ENCODE peak calls at places on chromosome 18, in six cellular contexts. B is amygdala, R is WERI-Rb-1, F is naive B cell, M is hypothalamus, P is fibroblast of pulmonary artery. T is an unnamed sample.

GRCh38 chr18:42578781-42579180 is 536.7 kb downstream of the RIT2 start:
- DNase-seq in R (no peak), P (peak), M (no peak), B (no peak), F (no peak), T (no peak)

GRCh38 chr18:26863122-26863879 is 2.2 kb downstream of the AQP4 start:
- DNase-seq in B (peak), P (no peak), M (peak), R (peak), F (no peak), T (no peak)

GRCh38 chr18:73509460-73509859 is 638.2 kb downstream of the FBXO15 start:
- DNase-seq in R (no peak), P (peak), B (no peak), F (no peak), M (no peak), T (no peak)

GRCh38 chr18:22169889-22170420 is 566 bp downstream of the GATA6 start:
- DNase-seq in M (no peak), R (no peak), F (no peak), B (no peak), P (peak), T (no peak)

GRCh38 chr18:32767400-32767799 is 5.4 kb downstream of the KLHL14 start:
- DNase-seq in M (no peak), F (no peak), B (no peak), R (no peak), P (no peak), T (no peak)

GRCh38 chr18:31066267-31066666 is 23.7 kb upstream of the DSC3 start:
- DNase-seq in R (no peak), M (no peak), B (no peak), P (no peak), F (no peak), T (no peak)

GRCh38 chr18:9139400-9140039 is 2.9 kb downstream of the ANKRD12 start:
- DNase-seq in M (no peak), B (no peak), R (no peak), F (no peak), P (no peak), T (no peak)

GRCh38 chr18:56873441-56874140 is 222.4 kb downstream of the WDR7 start:
- DNase-seq in R (no peak), P (peak), F (no peak), B (peak), M (peak), T (no peak)

GRCh38 chr18:10936211-10937053 is 212.9 kb downstream of the PIEZO2 start:
- DNase-seq in B (no peak), M (no peak), P (peak), F (no peak), R (no peak), T (no peak)

GRCh38 chr18:78503129-78503528 is 476.5 kb upstream of the SALL3 start:
- DNase-seq in F (no peak), R (peak), B (no peak), P (no peak), M (no peak), T (no peak)

GRCh38 chr18:51128533-51128932 is 68.9 kb downstream of the MEX3C start:
- DNase-seq in P (peak), F (no peak), B (no peak), R (no peak), M (no peak), T (no peak)

GRCh38 chr18:39007523-39007922 is 1441.9 kb upstream of the CELF4 start:
- DNase-seq in R (no peak), M (no peak), F (no peak), B (no peak), P (no peak), T (no peak)

GRCh38 chr18:12960846-12961397 is 13.1 kb downstream of the SEH1L start:
- DNase-seq in M (no peak), R (no peak), P (no peak), B (no peak), F (no peak), T (no peak)

GRCh38 chr18:51107594-51108305 is 77.7 kb downstream of the SMAD4 start:
- DNase-seq in R (no peak), B (no peak), M (no peak), F (no peak), P (no peak), T (peak)

GRCh38 chr18:62131305-62131909 is 55.4 kb downstream of the PIGN start:
- DNase-seq in P (peak), M (peak), R (peak), F (peak), B (peak), T (peak)

GRCh38 chr18:56207989-56208388 is 430.4 kb downstream of the TXNL1 start:
- DNase-seq in R (no peak), M (no peak), F (peak), P (no peak), B (no peak), T (no peak)

GRCh38 chr18:11310476-11311086 is 161.2 kb upstream of the PIEZO2 start:
- DNase-seq in P (peak), B (no peak), F (no peak), M (no peak), R (peak), T (peak)

GRCh38 chr18:49161627-49162026 is 210.9 kb upstream of the SMAD7 start:
- DNase-seq in R (no peak), F (no peak), B (no peak), P (peak), M (no peak), T (no peak)

GRCh38 chr18:74492259-74492658 is 3.9 kb upstream of the CNDP2 start:
- DNase-seq in P (no peak), M (no peak), B (no peak), R (no peak), F (no peak), T (no peak)

GRCh38 chr18:13615432-13615861 is 110.9 kb downstream of the FAM210A start:
- DNase-seq in M (no peak), F (no peak), R (no peak), B (no peak), P (no peak), T (no peak)

GRCh38 chr18:47418746-47419145 is 167.3 kb upstream of the SKOR2 start:
- DNase-seq in R (no peak), P (no peak), F (no peak), M (no peak), B (no peak), T (no peak)

GRCh38 chr18:24274822-24275221 is 122.8 kb downstream of the OSBPL1A start:
- DNase-seq in F (no peak), P (no peak), B (no peak), M (no peak), R (no peak), T (no peak)

GRCh38 chr18:9237982-9238381 is 96.6 kb upstream of the TWSG1 start:
- DNase-seq in P (no peak), F (no peak), R (no peak), B (no peak), M (no peak), T (no peak)

GRCh38 chr18:505483-506122 is 5.1 kb upstream of the COLEC12 start:
- DNase-seq in M (no peak), B (no peak), R (no peak), P (no peak), F (no peak), T (no peak)

GRCh38 chr18:68448736-68449135 is 266.2 kb downstream of the TMX3 start:
- DNase-seq in B (no peak), F (no peak), P (peak), M (no peak), R (no peak), T (no peak)

GRCh38 chr18:27415495-27415894 is 230.4 kb upstream of the CHST9 start:
- DNase-seq in R (no peak), P (no peak), F (no peak), M (no peak), B (no peak), T (no peak)

GRCh38 chr18:76447268-76447890 is 47.7 kb downstream of the ZNF516 start:
- DNase-seq in R (no peak), B (no peak), P (peak), F (no peak), M (no peak), T (no peak)

GRCh38 chr18:48938827-48939367 is 11.9 kb downstream of the SMAD7 start:
- DNase-seq in F (no peak), B (no peak), P (no peak), M (no peak), R (no peak), T (no peak)

GRCh38 chr18:9055626-9056025 is 46.9 kb upstream of the NDUFV2 start:
- DNase-seq in P (peak), M (no peak), B (no peak), F (no peak), R (no peak), T (no peak)

GRCh38 chr18:43596106-43596712 is 318.9 kb upstream of the SYT4 start:
- DNase-seq in P (peak), F (no peak), M (no peak), B (no peak), R (no peak), T (no peak)

GRCh38 chr18:32980896-32981295 is 208.1 kb upstream of the KLHL14 start:
- DNase-seq in F (no peak), P (no peak), R (no peak), B (no peak), M (no peak), T (no peak)

GRCh38 chr18:79625195-79625923 is 54.2 kb upstream of the CTDP1 start:
- DNase-seq in M (no peak), R (no peak), B (no peak), F (peak), P (no peak), T (no peak)

GRCh38 chr18:51833850-51834249 is 506.1 kb upstream of the DCC start:
- DNase-seq in P (no peak), M (no peak), B (no peak), R (no peak), F (no peak), T (no peak)

GRCh38 chr18:66640431-66640830 is 36.5 kb upstream of the CDH19 start:
- DNase-seq in F (no peak), M (no peak), P (peak), R (no peak), B (no peak), T (no peak)

GRCh38 chr18:58979615-58980014 is 114.9 kb downstream of the ZNF532 start:
- DNase-seq in M (no peak), P (no peak), B (no peak), R (no peak), F (no peak), T (no peak)